ENCODE peak calls at places on chromosomes 12 and 14, in nine cellular contexts. One of them, this sample, is unnamed.

GRCh38 chr14:80944861-80945617 is 3.5 kb upstream of the CEP128 start:
- DNase-seq in PC-3: no peak
- DNase-seq in kidney: no peak
- DNase-seq in endothelial cell: no peak
- DNase-seq in A549: no peak
- DNase-seq in fibroblast of the aortic adventitia: no peak
- DNase-seq in IMR-90: no peak
- DNase-seq in HCT116: no peak
- DNase-seq in AG10803: no peak
- DNase-seq in this sample: no peak

GRCh38 chr14:63421919-63422318 is 103.2 kb upstream of the GPHB5 start:
- DNase-seq in PC-3: no peak
- DNase-seq in kidney: no peak
- DNase-seq in endothelial cell: no peak
- DNase-seq in A549: no peak
- DNase-seq in fibroblast of the aortic adventitia: no peak
- DNase-seq in IMR-90: no peak
- DNase-seq in HCT116: no peak
- DNase-seq in AG10803: no peak
- DNase-seq in this sample: no peak

GRCh38 chr12:49585477-49586445 is 17.8 kb upstream of the MCRS1 start:
- DNase-seq in PC-3: no peak
- DNase-seq in kidney: no peak
- DNase-seq in endothelial cell: no peak
- DNase-seq in A549: no peak
- DNase-seq in fibroblast of the aortic adventitia: no peak
- DNase-seq in IMR-90: no peak
- DNase-seq in HCT116: no peak
- DNase-seq in AG10803: no peak
- DNase-seq in this sample: no peak

GRCh38 chr14:94675036-94675435 is 62.8 kb downstream of the SERPINA3 start:
- DNase-seq in PC-3: no peak
- DNase-seq in kidney: no peak
- DNase-seq in endothelial cell: no peak
- DNase-seq in A549: no peak
- DNase-seq in fibroblast of the aortic adventitia: no peak
- DNase-seq in IMR-90: no peak
- DNase-seq in HCT116: no peak
- DNase-seq in AG10803: no peak
- DNase-seq in this sample: no peak

GRCh38 chr14:68657300-68658028 is 135.4 kb downstream of the ZFP36L1 start:
- DNase-seq in PC-3: no peak
- DNase-seq in kidney: no peak
- DNase-seq in endothelial cell: no peak
- DNase-seq in A549: no peak
- DNase-seq in fibroblast of the aortic adventitia: no peak
- DNase-seq in IMR-90: no peak
- DNase-seq in HCT116: no peak
- DNase-seq in AG10803: no peak
- DNase-seq in this sample: no peak

GRCh38 chr14:101495827-101496778 is 65.2 kb upstream of the DIO3 start:
- DNase-seq in PC-3: no peak
- DNase-seq in kidney: peak; percentile 60
- DNase-seq in endothelial cell: no peak
- DNase-seq in A549: no peak
- DNase-seq in fibroblast of the aortic adventitia: no peak
- DNase-seq in IMR-90: no peak
- DNase-seq in HCT116: no peak
- DNase-seq in AG10803: no peak
- DNase-seq in this sample: peak; percentile 82

GRCh38 chr12:85394809-85395208 is 114.8 kb downstream of the ALX1 start:
- DNase-seq in PC-3: peak; percentile 37
- DNase-seq in kidney: no peak
- DNase-seq in endothelial cell: no peak
- DNase-seq in A549: peak; percentile 7
- DNase-seq in fibroblast of the aortic adventitia: no peak
- DNase-seq in IMR-90: no peak
- DNase-seq in HCT116: no peak
- DNase-seq in AG10803: no peak
- DNase-seq in this sample: no peak

GRCh38 chr14:53491256-53491905 is 338.3 kb upstream of the DDHD1 start:
- DNase-seq in PC-3: peak; percentile 21
- DNase-seq in kidney: no peak
- DNase-seq in endothelial cell: no peak
- DNase-seq in A549: no peak
- DNase-seq in fibroblast of the aortic adventitia: peak; percentile 21
- DNase-seq in IMR-90: peak; percentile 28
- DNase-seq in HCT116: no peak
- DNase-seq in AG10803: peak; percentile 80
- DNase-seq in this sample: no peak

GRCh38 chr12:122871851-122872785 is 23.8 kb downstream of the VPS37B start:
- DNase-seq in PC-3: peak; percentile 58
- DNase-seq in kidney: peak; percentile 86
- DNase-seq in endothelial cell: no peak
- DNase-seq in A549: peak; percentile 44
- DNase-seq in fibroblast of the aortic adventitia: peak; percentile 75
- DNase-seq in IMR-90: peak; percentile 88
- DNase-seq in HCT116: no peak
- DNase-seq in AG10803: peak; percentile 87
- DNase-seq in this sample: no peak

GRCh38 chr14:20262642-20263128 is 23.6 kb downstream of the OR11H4 start:
- DNase-seq in PC-3: peak; percentile 93
- DNase-seq in kidney: no peak
- DNase-seq in endothelial cell: no peak
- DNase-seq in A549: peak; percentile 32
- DNase-seq in fibroblast of the aortic adventitia: peak; percentile 59
- DNase-seq in IMR-90: peak; percentile 46
- DNase-seq in HCT116: peak; percentile 6
- DNase-seq in AG10803: peak; percentile 67
- DNase-seq in this sample: no peak

GRCh38 chr12:20127401-20127800 is 240.9 kb upstream of the PDE3A start:
- DNase-seq in PC-3: peak; percentile 4
- DNase-seq in kidney: no peak
- DNase-seq in endothelial cell: no peak
- DNase-seq in A549: no peak
- DNase-seq in fibroblast of the aortic adventitia: peak; percentile 3
- DNase-seq in IMR-90: no peak
- DNase-seq in HCT116: no peak
- DNase-seq in AG10803: no peak
- DNase-seq in this sample: no peak

GRCh38 chr12:56670836-56671235 is 17.2 kb downstream of the PTGES3 start:
- DNase-seq in PC-3: no peak
- DNase-seq in kidney: peak; percentile 13
- DNase-seq in endothelial cell: no peak
- DNase-seq in A549: no peak
- DNase-seq in fibroblast of the aortic adventitia: no peak
- DNase-seq in IMR-90: no peak
- DNase-seq in HCT116: no peak
- DNase-seq in AG10803: no peak
- DNase-seq in this sample: peak; percentile 1

GRCh38 chr12:89907659-89908058 is 199.0 kb upstream of the ATP2B1 start:
- DNase-seq in PC-3: no peak
- DNase-seq in kidney: no peak
- DNase-seq in endothelial cell: no peak
- DNase-seq in A549: no peak
- DNase-seq in fibroblast of the aortic adventitia: no peak
- DNase-seq in IMR-90: no peak
- DNase-seq in HCT116: no peak
- DNase-seq in AG10803: no peak
- DNase-seq in this sample: no peak

GRCh38 chr12:57280234-57281062 is 29.5 kb upstream of the STAC3 start:
- DNase-seq in PC-3: peak; percentile 92
- DNase-seq in kidney: peak; percentile 75
- DNase-seq in endothelial cell: no peak
- DNase-seq in A549: peak; percentile 89
- DNase-seq in fibroblast of the aortic adventitia: peak; percentile 93
- DNase-seq in IMR-90: peak; percentile 99
- DNase-seq in HCT116: peak; percentile 79
- DNase-seq in AG10803: peak; percentile 85
- DNase-seq in this sample: no peak

GRCh38 chr12:78802593-78802992 is 62.0 kb upstream of the SYT1 start:
- DNase-seq in PC-3: peak; percentile 90
- DNase-seq in kidney: no peak
- DNase-seq in endothelial cell: no peak
- DNase-seq in A549: peak; percentile 62
- DNase-seq in fibroblast of the aortic adventitia: peak; percentile 81
- DNase-seq in IMR-90: peak; percentile 70
- DNase-seq in HCT116: no peak
- DNase-seq in AG10803: peak; percentile 27
- DNase-seq in this sample: no peak

GRCh38 chr14:100132161-100132902 is 27.1 kb downstream of the DEGS2 start:
- DNase-seq in PC-3: no peak
- DNase-seq in kidney: no peak
- DNase-seq in endothelial cell: no peak
- DNase-seq in A549: no peak
- DNase-seq in fibroblast of the aortic adventitia: peak; percentile 73
- DNase-seq in IMR-90: no peak
- DNase-seq in HCT116: no peak
- DNase-seq in AG10803: peak; percentile 70
- DNase-seq in this sample: no peak

GRCh38 chr14:77314043-77314442 is 6.6 kb downstream of the POMT2 start:
- DNase-seq in PC-3: peak; percentile 92
- DNase-seq in kidney: no peak
- DNase-seq in endothelial cell: no peak
- DNase-seq in A549: peak; percentile 84
- DNase-seq in fibroblast of the aortic adventitia: peak; percentile 63
- DNase-seq in IMR-90: peak; percentile 89
- DNase-seq in HCT116: no peak
- DNase-seq in AG10803: peak; percentile 97
- DNase-seq in this sample: no peak

GRCh38 chr14:96205059-96205993 is 687 bp downstream of the BDKRB2 start:
- DNase-seq in PC-3: no peak
- DNase-seq in kidney: peak; percentile 46
- DNase-seq in endothelial cell: no peak
- DNase-seq in A549: no peak
- DNase-seq in fibroblast of the aortic adventitia: no peak
- DNase-seq in IMR-90: no peak
- DNase-seq in HCT116: no peak
- DNase-seq in AG10803: no peak
- DNase-seq in this sample: no peak

DNA sequence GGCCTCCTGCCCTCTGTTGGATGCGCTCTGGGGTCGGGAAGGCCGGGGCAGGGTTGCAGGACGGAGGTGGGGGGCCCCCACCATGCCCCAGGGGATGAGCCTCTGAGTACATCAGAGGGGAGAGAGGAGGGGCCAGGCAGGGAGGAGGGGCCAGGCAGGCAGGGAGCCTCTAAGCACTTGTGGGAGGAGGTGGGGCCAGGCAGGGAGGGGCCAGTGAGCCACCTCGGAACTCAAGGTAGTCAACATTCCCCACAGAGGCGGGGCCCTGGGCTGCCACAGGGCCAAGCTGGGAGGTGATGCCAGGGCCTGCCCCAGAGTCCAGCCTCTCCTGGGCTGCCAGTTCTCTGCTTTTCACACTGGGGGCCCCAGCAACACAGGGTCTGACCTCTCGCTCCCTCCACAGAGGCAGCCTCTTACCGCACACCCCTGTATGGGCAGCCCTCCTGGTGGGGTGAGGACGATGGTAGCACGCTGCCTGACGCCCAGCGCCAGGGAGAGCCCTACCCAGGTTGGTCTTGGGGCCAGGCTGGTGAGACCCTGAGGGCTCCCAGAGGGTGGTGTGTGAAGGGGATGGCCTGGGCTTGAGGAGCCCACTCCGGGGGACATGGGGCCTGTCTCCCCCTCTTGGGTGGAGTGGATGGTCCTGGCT is 17.4 kb downstream of the CEP170B start:
- DNase-seq in PC-3: peak; percentile 82
- DNase-seq in kidney: peak; percentile 84
- DNase-seq in endothelial cell: peak; percentile 4
- DNase-seq in A549: peak; percentile 62
- DNase-seq in fibroblast of the aortic adventitia: no peak
- DNase-seq in IMR-90: no peak
- DNase-seq in HCT116: peak; percentile 36
- DNase-seq in AG10803: no peak
- DNase-seq in this sample: no peak
- TF ChIP-seq CTCF in PC-3: no peak
- TF ChIP-seq CTCF in kidney: no peak
- TF ChIP-seq CTCF in endothelial cell: no peak
- TF ChIP-seq CTCF in A549: no peak
- TF ChIP-seq CTCF in fibroblast of the aortic adventitia: no peak
- TF ChIP-seq CTCF in IMR-90: no peak
- TF ChIP-seq CTCF in HCT116: no peak
- TF ChIP-seq CTCF in AG10803: no peak
- TF ChIP-seq CTCF in this sample: no peak

GRCh38 chr14:45664668-45665356 is 411.8 kb upstream of the MIS18BP1 start:
- DNase-seq in PC-3: peak; percentile 35
- DNase-seq in kidney: peak; percentile 36
- DNase-seq in endothelial cell: peak; percentile 5
- DNase-seq in A549: peak; percentile 9
- DNase-seq in fibroblast of the aortic adventitia: no peak
- DNase-seq in IMR-90: no peak
- DNase-seq in HCT116: no peak
- DNase-seq in AG10803: no peak
- DNase-seq in this sample: no peak
- TF ChIP-seq CTCF in PC-3: peak; percentile 47
- TF ChIP-seq CTCF in kidney: no peak
- TF ChIP-seq CTCF in endothelial cell: peak; percentile 24
- TF ChIP-seq CTCF in A549: no peak
- TF ChIP-seq CTCF in fibroblast of the aortic adventitia: no peak
- TF ChIP-seq CTCF in IMR-90: no peak
- TF ChIP-seq CTCF in HCT116: peak; percentile 52
- TF ChIP-seq CTCF in AG10803: no peak
- TF ChIP-seq CTCF in this sample: peak; percentile 41

DNA sequence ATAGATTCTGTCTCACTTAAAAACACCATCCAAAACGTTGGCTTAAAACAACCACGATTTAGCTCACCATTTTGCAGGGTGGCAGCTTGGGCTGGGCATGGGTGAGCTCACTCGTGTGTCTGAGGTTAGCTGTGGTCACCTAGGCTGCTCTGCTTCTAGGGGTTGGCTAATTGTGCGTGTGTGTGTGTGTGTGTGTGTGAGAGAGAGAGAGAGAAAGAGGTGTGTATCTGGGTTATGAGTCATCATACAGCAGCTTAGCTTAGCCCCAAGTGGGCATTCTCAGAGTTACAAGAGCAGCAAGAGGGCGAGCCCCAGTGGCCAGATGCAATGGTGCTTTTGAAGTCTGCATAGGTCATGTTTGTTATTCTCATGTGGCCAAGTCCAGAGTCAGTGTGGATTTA is 6.0 kb downstream of the FBXW8 start:
- DNase-seq in PC-3: peak; percentile 90
- DNase-seq in kidney: no peak
- DNase-seq in endothelial cell: no peak
- DNase-seq in A549: peak; percentile 90
- DNase-seq in fibroblast of the aortic adventitia: peak; percentile 66
- DNase-seq in IMR-90: peak; percentile 84
- DNase-seq in HCT116: peak; percentile 86
- DNase-seq in AG10803: peak; percentile 70
- DNase-seq in this sample: no peak
- TF ChIP-seq CTCF in PC-3: peak; percentile 66
- TF ChIP-seq CTCF in kidney: peak; percentile 31
- TF ChIP-seq CTCF in endothelial cell: no peak
- TF ChIP-seq CTCF in A549: peak; percentile 38
- TF ChIP-seq CTCF in fibroblast of the aortic adventitia: peak; percentile 45
- TF ChIP-seq CTCF in IMR-90: peak; percentile 39
- TF ChIP-seq CTCF in HCT116: peak; percentile 53
- TF ChIP-seq CTCF in AG10803: peak; percentile 38
- TF ChIP-seq CTCF in this sample: no peak

DNA sequence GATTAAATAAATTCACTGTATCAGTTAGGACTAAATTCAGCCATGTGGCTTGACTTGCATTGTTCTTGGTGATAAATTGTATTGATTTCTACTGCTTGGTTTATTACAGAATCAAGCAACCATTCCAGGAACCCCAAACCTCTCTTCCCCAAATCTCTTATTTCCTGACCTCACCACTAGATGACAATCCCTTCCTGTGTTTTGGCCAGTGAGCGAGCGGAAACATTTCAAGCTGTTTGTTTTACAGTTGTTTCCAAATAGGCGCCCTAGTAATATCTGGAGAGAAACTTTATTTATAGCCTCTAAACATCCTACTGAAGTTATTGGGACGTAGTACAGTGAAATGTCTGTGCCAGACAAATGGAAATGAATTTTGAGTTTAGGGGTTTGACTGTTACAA is 161.1 kb downstream of the SNAPC1 start:
- DNase-seq in PC-3: peak; percentile 72
- DNase-seq in kidney: no peak
- DNase-seq in endothelial cell: no peak
- DNase-seq in A549: no peak
- DNase-seq in fibroblast of the aortic adventitia: peak; percentile 7
- DNase-seq in IMR-90: peak; percentile 63
- DNase-seq in HCT116: no peak
- DNase-seq in AG10803: peak; percentile 56
- DNase-seq in this sample: no peak
- TF ChIP-seq CTCF in PC-3: peak; percentile 92
- TF ChIP-seq CTCF in kidney: no peak
- TF ChIP-seq CTCF in endothelial cell: no peak
- TF ChIP-seq CTCF in A549: no peak
- TF ChIP-seq CTCF in fibroblast of the aortic adventitia: peak; percentile 8
- TF ChIP-seq CTCF in IMR-90: peak; percentile 81
- TF ChIP-seq CTCF in HCT116: no peak
- TF ChIP-seq CTCF in AG10803: peak; percentile 74
- TF ChIP-seq CTCF in this sample: peak; percentile 84